ENCODE peak calls at places on chromosomes 7 and 10, in ten cellular contexts. Y is naive thymus-derived CD4-positive, alpha-beta T cell; V is CD8-positive, alpha-beta memory T cell; L is pancreas; X is aorta; T is A673; G is astrocyte; W is HCT116; S is adrenal gland; Z is IMR-90. C is an unnamed sample.

GRCh38 chr7:80665526-80665925 is 27.1 kb downstream of the CD36 start:
- DNase-seq in S (no peak), Z (no peak), L (no peak), Y (no peak), W (no peak), G (no peak), V (no peak), X (no peak), T (no peak), C (no peak)

GRCh38 chr7:56125831-56126230 is 9.6 kb upstream of the NUPR2 start:
- DNase-seq in S (no peak), G (no peak), Z (no peak), X (no peak), L (no peak), W (no peak), Y (no peak), T (no peak), V (no peak), C (no peak)

GRCh38 chr10:119541046-119541445 is 1.5 kb downstream of the RGS10 start:
- DNase-seq in Z (peak), Y (no peak), G (peak), T (peak), X (no peak), S (no peak), L (no peak), W (no peak), V (peak), C (no peak)

GRCh38 chr7:132480534-132480933 is 95.7 kb downstream of the PLXNA4 start:
- DNase-seq in Y (no peak), G (no peak), S (no peak), L (no peak), V (no peak), T (no peak), W (no peak), X (peak), Z (no peak), C (no peak)

GRCh38 chr10:117363027-117363426 is 12.2 kb downstream of the PDZD8 start:
- DNase-seq in Y (no peak), G (peak), S (no peak), W (no peak), X (no peak), L (no peak), V (no peak), Z (peak), T (no peak), C (no peak)

GRCh38 chr10:24439935-24440334 is 231.0 kb downstream of the KIAA1217 start:
- DNase-seq in Z (peak), Y (no peak), X (no peak), G (no peak), T (no peak), L (no peak), V (no peak), S (no peak), W (no peak), C (no peak)

GRCh38 chr10:130499541-130499940 is 363.4 kb downstream of the GLRX3 start:
- DNase-seq in G (no peak), Z (no peak), S (peak), X (no peak), T (no peak), V (no peak), Y (no peak), L (no peak), W (no peak), C (no peak)

GRCh38 chr7:119596651-119597050 is 676.3 kb upstream of the KCND2 start:
- DNase-seq in L (no peak), T (no peak), Z (no peak), V (no peak), S (no peak), G (no peak), X (no peak), Y (no peak), W (no peak), C (no peak)

GRCh38 chr7:130566168-130566897 is 74.4 kb downstream of the MEST start:
- DNase-seq in L (no peak), G (peak), T (no peak), Z (peak), X (no peak), W (no peak), S (peak), Y (no peak), V (no peak), C (peak)

GRCh38 chr10:46079831-46080585 is 33.9 kb upstream of the MSMB start:
- DNase-seq in S (no peak), W (no peak), T (no peak), G (no peak), V (no peak), Y (no peak), Z (no peak), X (no peak), L (no peak), C (no peak)

GRCh38 chr10:120517881-120518484 is 61.0 kb downstream of the PLPP4 start:
- DNase-seq in T (no peak), Z (no peak), G (peak), W (no peak), V (no peak), X (no peak), L (no peak), S (no peak), Y (no peak), C (no peak)

GRCh38 chr10:120456626-120457430 is at the start of gene PLPP4:
- DNase-seq in V (no peak), T (peak), S (no peak), W (no peak), Y (no peak), G (peak), Z (no peak), X (no peak), L (peak), C (peak)

GRCh38 chr10:57898231-57898630 is 369.5 kb downstream of the IPMK start:
- DNase-seq in V (no peak), S (no peak), Z (no peak), T (no peak), W (no peak), L (no peak), X (no peak), G (no peak), Y (no peak), C (no peak)

GRCh38 chr7:89054364-89054763 is 258.8 kb upstream of the TEX47 start:
- DNase-seq in L (no peak), W (no peak), Y (no peak), Z (no peak), G (no peak), V (no peak), S (no peak), X (no peak), T (no peak), C (no peak)

GRCh38 chr10:59688921-59689351 is 20.7 kb downstream of the SLC16A9 start:
- DNase-seq in X (no peak), S (no peak), G (no peak), T (peak), W (no peak), V (no peak), Y (no peak), Z (no peak), L (no peak), C (no peak)

GRCh38 chr7:33334349-33334748 is 205.0 kb downstream of the BBS9 start:
- DNase-seq in W (peak), G (peak), Z (peak), S (no peak), T (peak), L (no peak), V (no peak), X (no peak), Y (no peak), C (no peak)

GRCh38 chr10:114521250-114521649 is 116.9 kb upstream of the AFAP1L2 start:
- DNase-seq in T (no peak), W (no peak), Z (no peak), Y (no peak), L (no peak), V (no peak), G (no peak), X (no peak), S (no peak), C (no peak)
- H3K27ac ChIP-seq in T (no peak), W (no peak), Z (no peak), Y (peak), L (no peak), V (no peak), G (no peak), X (no peak), S (no peak), C (no peak)

DNA sequence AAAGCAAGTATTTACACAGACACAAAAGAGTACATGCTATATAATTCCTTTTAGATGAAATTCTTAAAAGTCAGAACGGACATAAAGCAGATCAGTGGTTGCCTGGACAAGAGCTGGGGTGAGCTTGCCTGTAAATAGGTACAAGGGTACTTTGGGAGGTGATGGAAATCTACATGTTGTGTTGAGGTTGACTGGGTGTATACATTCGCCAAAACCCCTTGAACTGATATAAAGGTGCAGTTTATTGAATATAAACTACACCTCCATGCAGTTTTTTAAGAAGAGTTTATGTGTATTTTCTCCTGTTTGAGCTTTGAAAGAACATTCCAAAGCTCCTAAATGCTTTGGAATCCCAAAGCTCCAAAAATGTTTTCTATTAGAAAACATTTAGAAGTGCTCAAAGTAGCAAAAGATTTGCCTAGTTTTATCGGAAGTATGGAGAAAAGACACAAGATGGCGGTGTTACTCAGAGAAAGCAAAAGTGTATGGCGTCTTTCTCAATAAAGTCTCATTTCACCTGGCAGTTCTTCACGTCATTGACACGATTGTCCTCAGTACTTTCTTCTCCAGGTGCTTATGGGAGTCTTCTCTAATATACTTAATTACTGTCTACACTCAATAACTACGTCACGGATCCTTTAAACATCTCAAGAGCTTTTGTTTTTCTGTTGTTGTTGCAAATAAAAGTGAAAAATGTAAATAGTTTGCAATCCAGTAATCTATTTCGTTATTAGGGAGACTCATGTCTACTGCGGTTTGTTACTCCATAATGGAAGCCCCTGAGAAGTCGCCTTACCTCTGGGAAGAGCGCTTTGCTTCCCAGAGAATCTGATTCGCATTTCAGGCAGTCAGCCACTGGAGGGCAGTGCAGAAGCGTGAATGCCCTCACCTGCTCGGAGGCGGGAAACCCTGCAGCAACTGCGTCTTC is 14.7 kb upstream of the SEC61G start:
- DNase-seq in Y (peak), W (peak), Z (peak), L (peak), T (peak), X (peak), V (peak), S (peak), G (peak), C (peak)
- H3K27ac ChIP-seq in Y (no peak), W (peak), Z (no peak), L (peak), T (no peak), X (no peak), V (no peak), S (no peak), G (no peak), C (no peak)

DNA sequence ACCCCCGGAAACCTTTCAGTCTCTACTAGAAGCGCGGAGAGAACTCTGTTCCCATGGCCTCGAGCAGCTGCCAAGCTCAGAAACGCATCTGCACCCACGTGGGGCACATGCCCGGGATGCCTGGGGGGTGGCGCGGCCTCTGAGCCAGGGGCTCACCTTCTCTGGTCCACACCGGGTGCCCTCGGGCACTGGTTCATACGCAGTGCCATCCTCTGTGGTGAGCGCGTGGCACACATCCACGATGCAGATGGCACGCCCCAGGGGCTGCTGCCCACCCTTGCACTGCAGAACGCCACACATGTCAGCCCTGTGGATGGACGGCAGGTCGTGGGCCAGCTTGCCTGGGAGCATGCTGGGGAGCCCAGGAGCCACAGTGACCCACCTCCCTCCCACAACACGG is 6.5 kb downstream of the ADAM8 start:
- DNase-seq in L (no peak), W (no peak), T (no peak), Y (no peak), S (no peak), V (no peak), G (no peak), X (no peak), Z (no peak), C (no peak)
- H3K27ac ChIP-seq in L (no peak), W (no peak), T (no peak), Y (no peak), S (no peak), V (no peak), G (no peak), X (no peak), Z (no peak), C (no peak)

DNA sequence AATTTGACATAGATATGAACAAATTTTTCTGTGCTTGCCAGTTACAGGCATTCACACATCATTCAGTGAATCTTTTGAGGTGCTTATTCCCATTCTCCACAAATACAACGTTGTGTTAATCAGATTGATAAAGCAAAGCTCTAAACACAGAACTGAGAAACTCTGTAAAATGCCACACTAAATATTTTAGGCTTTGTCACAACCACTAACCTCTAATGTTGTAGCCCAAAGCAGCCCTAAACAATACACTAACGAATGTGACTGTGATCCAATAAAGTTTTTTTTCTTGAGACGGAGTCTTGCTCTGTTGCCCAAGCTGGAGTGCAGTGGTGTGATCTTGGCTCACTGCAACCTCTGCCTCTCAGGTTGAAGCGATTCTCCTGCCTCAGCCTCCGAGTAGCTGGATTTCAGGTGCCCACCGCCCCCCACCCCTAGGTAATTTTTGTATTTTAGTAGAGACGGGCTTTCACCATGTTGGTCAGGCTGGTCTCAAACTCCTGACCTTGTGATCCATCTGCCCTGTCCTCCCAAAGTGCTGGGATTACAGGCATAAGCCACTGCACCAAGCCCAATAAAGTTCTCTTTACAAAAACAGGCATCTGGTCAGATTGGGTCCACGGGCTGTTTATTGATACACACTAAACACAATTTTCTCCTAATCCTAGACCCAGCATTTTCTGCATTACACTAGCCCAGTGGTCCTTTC is 6.9 kb downstream of the CYCS start:
- DNase-seq in L (no peak), Y (no peak), G (no peak), T (no peak), X (no peak), Z (no peak), V (no peak), S (no peak), W (no peak), C (no peak)
- H3K27ac ChIP-seq in L (no peak), Y (no peak), G (no peak), T (no peak), X (no peak), Z (no peak), V (no peak), S (no peak), W (no peak), C (no peak)

DNA sequence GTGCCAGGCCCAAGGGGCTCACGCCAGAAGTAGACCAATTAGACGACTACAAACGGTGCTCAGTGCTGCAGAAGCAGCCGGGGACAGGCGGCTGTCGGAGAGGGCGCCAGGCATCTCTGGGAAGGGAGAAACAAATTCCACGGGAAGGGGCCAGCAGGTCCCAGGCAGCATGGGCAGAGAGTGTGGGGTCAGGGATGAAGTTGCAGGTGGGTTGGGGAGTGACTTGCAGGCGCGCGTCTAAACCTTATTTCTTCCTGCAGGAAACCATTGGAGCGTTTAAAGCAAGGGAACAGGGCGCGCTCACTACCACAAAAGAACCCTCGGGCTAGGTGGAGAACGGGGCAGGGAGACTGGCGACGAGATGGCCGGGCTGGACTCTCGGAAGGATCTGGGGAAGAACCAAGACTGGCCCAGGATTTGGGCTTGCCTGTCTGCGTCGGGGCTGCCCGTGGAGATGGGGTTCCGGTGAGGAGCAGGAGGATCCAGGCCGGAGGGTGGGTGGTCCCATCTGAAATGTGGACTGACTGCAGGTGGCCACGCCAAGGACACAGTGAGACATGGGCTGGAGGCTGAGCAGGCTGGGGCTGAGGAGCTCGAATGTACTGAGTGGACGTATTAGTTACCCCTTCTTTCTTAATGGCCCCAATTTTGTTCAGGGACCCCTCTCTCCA is 116.3 kb upstream of the DIP2C start:
- DNase-seq in Y (no peak), Z (no peak), S (peak), L (no peak), V (no peak), G (no peak), W (no peak), T (no peak), X (no peak), C (no peak)
- H3K27ac ChIP-seq in Y (no peak), Z (no peak), S (no peak), L (no peak), V (no peak), G (no peak), W (no peak), T (no peak), X (no peak), C (no peak)

GRCh38 chr10:31962826-31963597 is 34.4 kb upstream of the ARHGAP12 start:
- DNase-seq in X (no peak), W (no peak), Z (no peak), T (no peak), Y (no peak), G (no peak), S (no peak), L (no peak), V (no peak), C (no peak)
- H3K27ac ChIP-seq in X (no peak), W (peak), Z (no peak), T (no peak), Y (no peak), G (no peak), S (no peak), L (no peak), V (no peak), C (no peak)

GRCh38 chr10:124701435-124701834 is 42.7 kb downstream of the FAM53B start:
- DNase-seq in X (peak), T (no peak), G (peak), S (peak), V (no peak), Z (peak), L (peak), W (no peak), Y (no peak), C (peak)
- H3K27ac ChIP-seq in X (no peak), T (no peak), G (no peak), S (peak), V (peak), Z (peak), L (peak), W (no peak), Y (peak), C (peak)